ENCODE peak calls at places on chromosomes 13 and 19, in nine cellular contexts. One of them, this sample, is unnamed.

GRCh38 chr13:103282571-103283450 is 216.6 kb upstream of the SLC10A2 start:
- DNase-seq in fibroblast of pulmonary artery: peak
- DNase-seq in stimulated activated naive B cell treated with anti-CD40 and anti-IgM and Interleukin-4, amounts not matched to agents 10 μg/mL and 1 μg/mL and 100 μg/mL, for 72 hours: no peak
- DNase-seq in NCI-H2029: no peak
- DNase-seq in A549: peak
- DNase-seq in stomach: no peak
- DNase-seq in dorsolateral prefrontal cortex: no peak
- DNase-seq in GM13977: no peak
- DNase-seq in HCT116: no peak
- DNase-seq in this sample: no peak

GRCh38 chr19:55370305-55370988 is at the start of gene IL11:
- DNase-seq in fibroblast of pulmonary artery: no peak
- DNase-seq in stimulated activated naive B cell treated with anti-CD40 and anti-IgM and Interleukin-4, amounts not matched to agents 10 μg/mL and 1 μg/mL and 100 μg/mL, for 72 hours: no peak
- DNase-seq in NCI-H2029: no peak
- DNase-seq in A549: peak
- DNase-seq in stomach: no peak
- DNase-seq in dorsolateral prefrontal cortex: no peak
- DNase-seq in GM13977: no peak
- DNase-seq in HCT116: no peak
- DNase-seq in this sample: no peak

GRCh38 chr19:362683-363082 is 18.1 kb upstream of the MIER2 start:
- DNase-seq in fibroblast of pulmonary artery: no peak
- DNase-seq in stimulated activated naive B cell treated with anti-CD40 and anti-IgM and Interleukin-4, amounts not matched to agents 10 μg/mL and 1 μg/mL and 100 μg/mL, for 72 hours: no peak
- DNase-seq in NCI-H2029: no peak
- DNase-seq in A549: no peak
- DNase-seq in stomach: no peak
- DNase-seq in dorsolateral prefrontal cortex: no peak
- DNase-seq in GM13977: no peak
- DNase-seq in HCT116: no peak
- DNase-seq in this sample: no peak

GRCh38 chr13:111667757-111668156 is 347.3 kb downstream of the TEX29 start:
- DNase-seq in fibroblast of pulmonary artery: no peak
- DNase-seq in stimulated activated naive B cell treated with anti-CD40 and anti-IgM and Interleukin-4, amounts not matched to agents 10 μg/mL and 1 μg/mL and 100 μg/mL, for 72 hours: no peak
- DNase-seq in NCI-H2029: no peak
- DNase-seq in A549: no peak
- DNase-seq in stomach: no peak
- DNase-seq in dorsolateral prefrontal cortex: no peak
- DNase-seq in GM13977: no peak
- DNase-seq in HCT116: no peak
- DNase-seq in this sample: no peak

GRCh38 chr19:1279782-1280341 is 4.5 kb downstream of the FAM174C start:
- DNase-seq in fibroblast of pulmonary artery: peak
- DNase-seq in stimulated activated naive B cell treated with anti-CD40 and anti-IgM and Interleukin-4, amounts not matched to agents 10 μg/mL and 1 μg/mL and 100 μg/mL, for 72 hours: peak
- DNase-seq in NCI-H2029: peak
- DNase-seq in A549: peak
- DNase-seq in stomach: peak
- DNase-seq in dorsolateral prefrontal cortex: peak
- DNase-seq in GM13977: peak
- DNase-seq in HCT116: peak
- DNase-seq in this sample: peak

GRCh38 chr13:27022571-27023311 is 148.9 kb downstream of the USP12 start:
- DNase-seq in fibroblast of pulmonary artery: no peak
- DNase-seq in stimulated activated naive B cell treated with anti-CD40 and anti-IgM and Interleukin-4, amounts not matched to agents 10 μg/mL and 1 μg/mL and 100 μg/mL, for 72 hours: no peak
- DNase-seq in NCI-H2029: peak
- DNase-seq in A549: peak
- DNase-seq in stomach: peak
- DNase-seq in dorsolateral prefrontal cortex: no peak
- DNase-seq in GM13977: no peak
- DNase-seq in HCT116: no peak
- DNase-seq in this sample: no peak

GRCh38 chr13:112160558-112160957 is 93.6 kb downstream of the SOX1 start:
- DNase-seq in fibroblast of pulmonary artery: no peak
- DNase-seq in stimulated activated naive B cell treated with anti-CD40 and anti-IgM and Interleukin-4, amounts not matched to agents 10 μg/mL and 1 μg/mL and 100 μg/mL, for 72 hours: no peak
- DNase-seq in NCI-H2029: no peak
- DNase-seq in A549: no peak
- DNase-seq in stomach: no peak
- DNase-seq in dorsolateral prefrontal cortex: no peak
- DNase-seq in GM13977: no peak
- DNase-seq in HCT116: no peak
- DNase-seq in this sample: no peak

GRCh38 chr13:27821566-27821965 is 29.3 kb downstream of the GSX1 start:
- DNase-seq in fibroblast of pulmonary artery: no peak
- DNase-seq in stimulated activated naive B cell treated with anti-CD40 and anti-IgM and Interleukin-4, amounts not matched to agents 10 μg/mL and 1 μg/mL and 100 μg/mL, for 72 hours: no peak
- DNase-seq in NCI-H2029: no peak
- DNase-seq in A549: no peak
- DNase-seq in stomach: no peak
- DNase-seq in dorsolateral prefrontal cortex: no peak
- DNase-seq in GM13977: no peak
- DNase-seq in HCT116: no peak
- DNase-seq in this sample: no peak

GRCh38 chr13:29359181-29359580 is 236.3 kb downstream of the SLC7A1 start:
- DNase-seq in fibroblast of pulmonary artery: no peak
- DNase-seq in stimulated activated naive B cell treated with anti-CD40 and anti-IgM and Interleukin-4, amounts not matched to agents 10 μg/mL and 1 μg/mL and 100 μg/mL, for 72 hours: no peak
- DNase-seq in NCI-H2029: no peak
- DNase-seq in A549: no peak
- DNase-seq in stomach: no peak
- DNase-seq in dorsolateral prefrontal cortex: no peak
- DNase-seq in GM13977: no peak
- DNase-seq in HCT116: no peak
- DNase-seq in this sample: no peak

GRCh38 chr13:44803390-44803789 is 185.9 kb downstream of the NUFIP1 start:
- DNase-seq in fibroblast of pulmonary artery: no peak
- DNase-seq in stimulated activated naive B cell treated with anti-CD40 and anti-IgM and Interleukin-4, amounts not matched to agents 10 μg/mL and 1 μg/mL and 100 μg/mL, for 72 hours: no peak
- DNase-seq in NCI-H2029: no peak
- DNase-seq in A549: no peak
- DNase-seq in stomach: no peak
- DNase-seq in dorsolateral prefrontal cortex: no peak
- DNase-seq in GM13977: no peak
- DNase-seq in HCT116: no peak
- DNase-seq in this sample: no peak

GRCh38 chr19:50330365-50331078 is 1.3 kb upstream of the KCNC3 start:
- DNase-seq in fibroblast of pulmonary artery: peak
- DNase-seq in stimulated activated naive B cell treated with anti-CD40 and anti-IgM and Interleukin-4, amounts not matched to agents 10 μg/mL and 1 μg/mL and 100 μg/mL, for 72 hours: peak
- DNase-seq in NCI-H2029: peak
- DNase-seq in A549: peak
- DNase-seq in stomach: peak
- DNase-seq in dorsolateral prefrontal cortex: peak
- DNase-seq in GM13977: peak
- DNase-seq in HCT116: peak
- DNase-seq in this sample: peak

GRCh38 chr13:30504081-30504480 is 38.3 kb upstream of the HMGB1 start:
- DNase-seq in fibroblast of pulmonary artery: peak
- DNase-seq in stimulated activated naive B cell treated with anti-CD40 and anti-IgM and Interleukin-4, amounts not matched to agents 10 μg/mL and 1 μg/mL and 100 μg/mL, for 72 hours: no peak
- DNase-seq in NCI-H2029: no peak
- DNase-seq in A549: no peak
- DNase-seq in stomach: no peak
- DNase-seq in dorsolateral prefrontal cortex: no peak
- DNase-seq in GM13977: peak
- DNase-seq in HCT116: no peak
- DNase-seq in this sample: no peak